ENCODE peak calls at places on chromosomes 2 and 18, in four cellular contexts. One of them, this sample, is unnamed.

GRCh38 chr2:204494681-204495080 is 50.6 kb upstream of the PARD3B start:
- DNase-seq in dorsolateral prefrontal cortex: no peak
- DNase-seq in breast epithelium: no peak
- DNase-seq in A549: no peak
- DNase-seq in this sample: no peak

GRCh38 chr18:62325806-62326645 is 916 bp downstream of the TNFRSF11A start:
- DNase-seq in dorsolateral prefrontal cortex: no peak
- DNase-seq in breast epithelium: no peak
- DNase-seq in A549: no peak
- DNase-seq in this sample: peak; percentile 26

GRCh38 chr2:234963785-234964615 is 12.2 kb downstream of the SH3BP4 start:
- DNase-seq in dorsolateral prefrontal cortex: no peak
- DNase-seq in breast epithelium: peak; percentile 74
- DNase-seq in A549: no peak
- DNase-seq in this sample: no peak

GRCh38 chr2:32427672-32428622 is 71.1 kb downstream of the BIRC6 start:
- DNase-seq in dorsolateral prefrontal cortex: no peak
- DNase-seq in breast epithelium: no peak
- DNase-seq in A549: no peak
- DNase-seq in this sample: no peak

GRCh38 chr2:182393361-182393760 is 33.5 kb downstream of the PDE1A start:
- DNase-seq in dorsolateral prefrontal cortex: no peak
- DNase-seq in breast epithelium: no peak
- DNase-seq in A549: no peak
- DNase-seq in this sample: no peak

GRCh38 chr2:235706496-235706895 is 212.7 kb downstream of the AGAP1 start:
- DNase-seq in dorsolateral prefrontal cortex: no peak
- DNase-seq in breast epithelium: no peak
- DNase-seq in A549: no peak
- DNase-seq in this sample: no peak

GRCh38 chr2:237452846-237453245 is 34.2 kb upstream of the MLPH start:
- DNase-seq in dorsolateral prefrontal cortex: no peak
- DNase-seq in breast epithelium: no peak
- DNase-seq in A549: no peak
- DNase-seq in this sample: no peak

GRCh38 chr2:56613917-56614316 is 430.1 kb downstream of the CCDC85A start:
- DNase-seq in dorsolateral prefrontal cortex: no peak
- DNase-seq in breast epithelium: no peak
- DNase-seq in A549: no peak
- DNase-seq in this sample: no peak

GRCh38 chr2:83817511-83817910 is 641.6 kb downstream of the SUCLG1 start:
- DNase-seq in dorsolateral prefrontal cortex: no peak
- DNase-seq in breast epithelium: no peak
- DNase-seq in A549: peak; percentile 14
- DNase-seq in this sample: no peak

GRCh38 chr2:155600296-155600695 is 732.2 kb downstream of the NR4A2 start:
- DNase-seq in dorsolateral prefrontal cortex: no peak
- DNase-seq in breast epithelium: no peak
- DNase-seq in A549: no peak
- DNase-seq in this sample: no peak

GRCh38 chr18:55119434-55119833 is 160.2 kb upstream of the CCDC68 start:
- DNase-seq in dorsolateral prefrontal cortex: no peak
- DNase-seq in breast epithelium: no peak
- DNase-seq in A549: no peak
- DNase-seq in this sample: no peak

GRCh38 chr18:48611785-48612480 is 73.1 kb downstream of the CTIF start:
- DNase-seq in dorsolateral prefrontal cortex: no peak
- DNase-seq in breast epithelium: no peak
- DNase-seq in A549: no peak
- DNase-seq in this sample: no peak

GRCh38 chr2:167471332-167471731 is 583.1 kb downstream of the XIRP2 start:
- DNase-seq in dorsolateral prefrontal cortex: no peak
- DNase-seq in breast epithelium: no peak
- DNase-seq in A549: no peak
- DNase-seq in this sample: no peak

GRCh38 chr2:62573137-62573731 is 67.2 kb upstream of the TMEM17 start:
- DNase-seq in dorsolateral prefrontal cortex: no peak
- DNase-seq in breast epithelium: no peak
- DNase-seq in A549: no peak
- DNase-seq in this sample: no peak

GRCh38 chr2:15912203-15912602 is 28.1 kb upstream of the MYCN start:
- DNase-seq in dorsolateral prefrontal cortex: no peak
- DNase-seq in breast epithelium: peak; percentile 82
- DNase-seq in A549: peak; percentile 76
- DNase-seq in this sample: no peak

GRCh38 chr2:112869258-112869842 is 32.8 kb upstream of the IL1B start:
- DNase-seq in dorsolateral prefrontal cortex: no peak
- DNase-seq in breast epithelium: peak; percentile 80
- DNase-seq in A549: peak; percentile 70
- DNase-seq in this sample: no peak

GRCh38 chr2:49616800-49617199 is 462.5 kb upstream of the FSHR start:
- DNase-seq in dorsolateral prefrontal cortex: no peak
- DNase-seq in breast epithelium: no peak
- DNase-seq in A549: peak; percentile 44
- DNase-seq in this sample: no peak

GRCh38 chr2:2147024-2147900 is 183.8 kb downstream of the MYT1L start:
- DNase-seq in dorsolateral prefrontal cortex: peak; percentile 63
- DNase-seq in breast epithelium: no peak
- DNase-seq in A549: no peak
- DNase-seq in this sample: no peak

GRCh38 chr2:37085731-37086147 is 1.4 kb downstream of the GPATCH11 start:
- DNase-seq in dorsolateral prefrontal cortex: no peak
- DNase-seq in breast epithelium: no peak
- DNase-seq in A549: peak; percentile 8
- DNase-seq in this sample: no peak

GRCh38 chr2:20452551-20452950 is 5.7 kb downstream of the RHOB start:
- DNase-seq in dorsolateral prefrontal cortex: no peak
- DNase-seq in breast epithelium: peak; percentile 80
- DNase-seq in A549: peak; percentile 61
- DNase-seq in this sample: no peak

GRCh38 chr2:8030694-8031303 is 651.1 kb upstream of the ID2 start:
- DNase-seq in dorsolateral prefrontal cortex: no peak
- DNase-seq in breast epithelium: no peak
- DNase-seq in A549: no peak
- DNase-seq in this sample: no peak

GRCh38 chr18:64134044-64134757 is 14.7 kb downstream of the LINC00305 start:
- DNase-seq in dorsolateral prefrontal cortex: no peak
- DNase-seq in breast epithelium: no peak
- DNase-seq in A549: peak; percentile 3
- DNase-seq in this sample: no peak

GRCh38 chr2:69088471-69088870 is 75.5 kb downstream of the ANTXR1 start:
- DNase-seq in dorsolateral prefrontal cortex: no peak
- DNase-seq in breast epithelium: no peak
- DNase-seq in A549: peak; percentile 32
- DNase-seq in this sample: no peak

GRCh38 chr18:58579561-58580047 is 49.3 kb downstream of the ALPK2 start:
- DNase-seq in dorsolateral prefrontal cortex: no peak
- DNase-seq in breast epithelium: no peak
- DNase-seq in A549: peak; percentile 79
- DNase-seq in this sample: no peak

GRCh38 chr2:65486802-65487201 is 54.4 kb upstream of the SPRED2 start:
- DNase-seq in dorsolateral prefrontal cortex: no peak
- DNase-seq in breast epithelium: no peak
- DNase-seq in A549: no peak
- DNase-seq in this sample: no peak

GRCh38 chr18:37684590-37684989 is 119.0 kb upstream of the CELF4 start:
- DNase-seq in dorsolateral prefrontal cortex: no peak
- DNase-seq in breast epithelium: no peak
- DNase-seq in A549: no peak
- DNase-seq in this sample: no peak

GRCh38 chr2:30503007-30503691 is 56.1 kb downstream of the LCLAT1 start:
- DNase-seq in dorsolateral prefrontal cortex: no peak
- DNase-seq in breast epithelium: no peak
- DNase-seq in A549: no peak
- DNase-seq in this sample: peak; percentile 34

GRCh38 chr18:8232791-8233190 is 376.4 kb upstream of the RAB12 start:
- DNase-seq in dorsolateral prefrontal cortex: no peak
- DNase-seq in breast epithelium: no peak
- DNase-seq in A549: no peak
- DNase-seq in this sample: no peak

GRCh38 chr2:101558740-101559508 is 84.0 kb upstream of the RFX8 start:
- DNase-seq in dorsolateral prefrontal cortex: no peak
- DNase-seq in breast epithelium: no peak
- DNase-seq in A549: no peak
- DNase-seq in this sample: no peak

GRCh38 chr2:2619995-2620394 is 288.9 kb upstream of the MYT1L start:
- DNase-seq in dorsolateral prefrontal cortex: no peak
- DNase-seq in breast epithelium: no peak
- DNase-seq in A549: no peak
- DNase-seq in this sample: no peak

GRCh38 chr2:26274058-26274613 is 29.4 kb downstream of the HADHB start:
- DNase-seq in dorsolateral prefrontal cortex: no peak
- DNase-seq in breast epithelium: peak; percentile 89
- DNase-seq in A549: peak; percentile 12
- DNase-seq in this sample: no peak
- H3K27ac ChIP-seq in dorsolateral prefrontal cortex: no peak overlapping the region
- H3K27ac ChIP-seq in breast epithelium: peak overlapping the region; percentile 86
- H3K27ac ChIP-seq in A549: no peak overlapping the region
- H3K27ac ChIP-seq in this sample: no peak overlapping the region

DNA sequence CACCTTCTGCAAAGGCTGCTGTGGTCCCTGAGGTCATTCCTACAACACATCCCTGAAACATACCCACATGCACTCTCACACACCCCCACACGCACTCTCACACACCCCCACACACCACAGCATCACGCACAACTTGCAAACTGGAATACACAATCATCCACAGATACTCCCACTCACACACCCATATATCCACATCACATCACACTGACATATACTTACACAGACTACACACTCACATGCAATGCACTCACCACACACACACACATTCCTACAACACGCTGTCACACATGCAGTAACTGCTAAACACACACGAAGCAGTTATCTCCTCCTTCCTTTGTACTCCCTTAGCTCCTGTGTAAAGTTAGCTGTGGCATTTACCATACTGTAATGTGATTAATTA is 57.1 kb upstream of the PKDCC start:
- DNase-seq in dorsolateral prefrontal cortex: no peak
- DNase-seq in breast epithelium: no peak
- DNase-seq in A549: peak; percentile 37
- DNase-seq in this sample: no peak
- H3K27ac ChIP-seq in dorsolateral prefrontal cortex: no peak overlapping the region
- H3K27ac ChIP-seq in breast epithelium: no peak overlapping the region
- H3K27ac ChIP-seq in A549: peak overlapping the region; percentile 1
- H3K27ac ChIP-seq in this sample: no peak overlapping the region

GRCh38 chr2:197514754-197515153 is 1.1 kb upstream of the MOB4 start:
- DNase-seq in dorsolateral prefrontal cortex: no peak
- DNase-seq in breast epithelium: no peak
- DNase-seq in A549: no peak
- DNase-seq in this sample: peak; percentile 13

GRCh38 chr2:197515798-197516761 is at the start of gene MOB4:
- DNase-seq in dorsolateral prefrontal cortex: peak; percentile 93
- DNase-seq in breast epithelium: peak; percentile 88
- DNase-seq in A549: peak; percentile 96
- DNase-seq in this sample: peak; percentile 93

GRCh38 chr2:197515277-197515797 is 529 bp upstream of the MOB4 start:
- DNase-seq in dorsolateral prefrontal cortex: no peak
- DNase-seq in breast epithelium: no peak
- DNase-seq in A549: no peak
- DNase-seq in this sample: peak; percentile 67

DNA sequence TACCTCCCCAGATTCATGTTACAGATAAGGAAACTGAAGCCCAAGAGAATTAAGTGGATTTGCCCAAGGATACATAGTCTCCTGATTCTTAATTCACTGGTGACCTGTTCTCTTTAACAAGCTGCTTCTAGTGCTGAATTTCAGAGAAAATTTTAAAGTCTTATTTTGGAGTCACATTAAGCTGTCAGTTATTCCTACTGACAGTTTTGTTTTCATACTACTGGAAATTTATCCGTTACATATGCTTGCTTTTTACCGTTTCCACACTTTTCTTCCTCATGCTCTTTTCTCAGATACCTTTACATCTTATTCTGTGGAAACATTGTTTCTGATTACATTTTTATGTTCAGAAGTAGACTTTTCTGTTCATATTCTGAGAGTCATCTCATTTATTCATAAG is 1.3 kb downstream of the MOB4 start:
- DNase-seq in dorsolateral prefrontal cortex: no peak
- DNase-seq in breast epithelium: no peak
- DNase-seq in A549: no peak
- DNase-seq in this sample: no peak
- H3K27ac ChIP-seq in dorsolateral prefrontal cortex: peak overlapping the region; percentile 98
- H3K27ac ChIP-seq in breast epithelium: peak overlapping the region; percentile 97
- H3K27ac ChIP-seq in A549: peak overlapping the region; percentile 98
- H3K27ac ChIP-seq in this sample: peak overlapping the region; percentile 86

GRCh38 chr2:9775999-9776685 is 67.1 kb upstream of the TAF1B start:
- DNase-seq in dorsolateral prefrontal cortex: no peak
- DNase-seq in breast epithelium: no peak
- DNase-seq in A549: no peak
- DNase-seq in this sample: no peak
- H3K27ac ChIP-seq in dorsolateral prefrontal cortex: no peak overlapping the region
- H3K27ac ChIP-seq in breast epithelium: no peak overlapping the region
- H3K27ac ChIP-seq in A549: no peak overlapping the region
- H3K27ac ChIP-seq in this sample: no peak overlapping the region

GRCh38 chr2:217940261-217941220 is 62.3 kb downstream of the TNS1 start:
- DNase-seq in dorsolateral prefrontal cortex: no peak
- DNase-seq in breast epithelium: no peak
- DNase-seq in A549: no peak
- DNase-seq in this sample: no peak

GRCh38 chr2:217941339-217941738 is 61.5 kb downstream of the TNS1 start:
- DNase-seq in dorsolateral prefrontal cortex: no peak
- DNase-seq in breast epithelium: no peak
- DNase-seq in A549: no peak
- DNase-seq in this sample: no peak

GRCh38 chr2:217942731-217943335 is 60.0 kb downstream of the TNS1 start:
- DNase-seq in dorsolateral prefrontal cortex: peak; percentile 68
- DNase-seq in breast epithelium: no peak
- DNase-seq in A549: no peak
- DNase-seq in this sample: no peak

GRCh38 chr2:217943379-217944321 is 59.1 kb downstream of the TNS1 start:
- DNase-seq in dorsolateral prefrontal cortex: peak; percentile 79
- DNase-seq in breast epithelium: peak; percentile 65
- DNase-seq in A549: peak; percentile 35
- DNase-seq in this sample: no peak

GRCh38 chr2:217941886-217942728 is 60.7 kb downstream of the TNS1 start:
- DNase-seq in dorsolateral prefrontal cortex: no peak
- DNase-seq in breast epithelium: no peak
- DNase-seq in A549: no peak
- DNase-seq in this sample: no peak
- H3K27ac ChIP-seq in dorsolateral prefrontal cortex: peak overlapping the region; percentile 62
- H3K27ac ChIP-seq in breast epithelium: peak overlapping the region; percentile 96
- H3K27ac ChIP-seq in A549: peak overlapping the region; percentile 77
- H3K27ac ChIP-seq in this sample: no peak overlapping the region